ENCODE peak calls at places on chromosomes 1 and 21, in nine cellular contexts. Z, V, B, Y, L, T, N, P and S are unnamed samples.

GRCh38 chr1:1358433-1359201 is at the start of gene MXRA8:
- DNase-seq in N (peak; percentile 79), B (peak; percentile 88), Z (no peak), Y (peak; percentile 80), P (peak; percentile 68), L (no peak), V (no peak), T (peak; percentile 79), S (peak; percentile 6)

GRCh38 chr21:35565204-35565611 is 495.1 kb downstream of the SETD4 start:
- DNase-seq in V (no peak), N (no peak), P (no peak), T (no peak), B (peak; percentile 93), Z (no peak), L (peak; percentile 40), Y (no peak), S (no peak)

GRCh38 chr1:143661418-143662120 is 310.2 kb downstream of the FAM72C start:
- DNase-seq in L (no peak), Z (no peak), B (no peak), Y (no peak), T (no peak), N (no peak), P (no peak), V (no peak), S (no peak)

GRCh38 chr1:114956570-114956969 is 73.1 kb upstream of the TSHB start:
- DNase-seq in V (peak; percentile 17), T (peak; percentile 5), P (no peak), B (peak; percentile 1), Z (no peak), L (no peak), N (no peak), Y (no peak), S (no peak)

GRCh38 chr21:38716088-38716487 is 89.6 kb upstream of the ETS2 start:
- DNase-seq in Z (no peak), T (no peak), L (no peak), P (no peak), N (no peak), B (no peak), V (no peak), Y (no peak), S (no peak)

GRCh38 chr1:234320549-234320948 is 52.7 kb upstream of the COA6 start:
- DNase-seq in L (no peak), N (no peak), B (no peak), T (peak; percentile 13), P (no peak), V (no peak), Z (no peak), Y (no peak), S (no peak)

GRCh38 chr21:42685954-42686500 is 32.6 kb downstream of the PDE9A start:
- DNase-seq in L (no peak), T (no peak), P (peak; percentile 58), B (no peak), N (no peak), V (no peak), Z (no peak), Y (no peak), S (no peak)

GRCh38 chr1:235006816-235007215 is 121.8 kb downstream of the TOMM20 start:
- DNase-seq in Y (no peak), T (no peak), P (no peak), V (no peak), L (no peak), B (no peak), N (no peak), Z (no peak), S (no peak)

GRCh38 chr1:236051107-236051885 is 13.6 kb downstream of the NID1 start:
- DNase-seq in Y (no peak), T (no peak), Z (no peak), V (no peak), P (no peak), L (no peak), B (peak; percentile 37), N (no peak), S (no peak)

GRCh38 chr1:12460911-12461621 is 156.9 kb downstream of the DHRS3 start:
- DNase-seq in N (no peak), P (no peak), B (peak; percentile 88), V (peak; percentile 49), T (no peak), L (peak; percentile 81), Z (no peak), Y (peak; percentile 69), S (no peak)

GRCh38 chr21:37378700-37379139 is 12.1 kb downstream of the DYRK1A start:
- DNase-seq in N (no peak), Y (no peak), L (no peak), B (no peak), T (no peak), Z (no peak), V (no peak), P (no peak), S (no peak)

GRCh38 chr21:7953058-7953457 is 2568.3 kb upstream of the TPTE start:
- DNase-seq in L (no peak), N (no peak), Y (no peak), P (no peak), Z (no peak), B (no peak), V (no peak), T (no peak), S (no peak)

GRCh38 chr21:7952648-7953047 is 2568.7 kb upstream of the TPTE start:
- DNase-seq in B (no peak), T (no peak), N (no peak), L (no peak), V (no peak), Y (no peak), P (no peak), Z (no peak), S (no peak)

GRCh38 chr21:7951854-7952519 is 2569.4 kb upstream of the TPTE start:
- DNase-seq in P (no peak), L (no peak), Z (no peak), Y (no peak), B (no peak), N (no peak), T (no peak), V (no peak), S (no peak)

DNA sequence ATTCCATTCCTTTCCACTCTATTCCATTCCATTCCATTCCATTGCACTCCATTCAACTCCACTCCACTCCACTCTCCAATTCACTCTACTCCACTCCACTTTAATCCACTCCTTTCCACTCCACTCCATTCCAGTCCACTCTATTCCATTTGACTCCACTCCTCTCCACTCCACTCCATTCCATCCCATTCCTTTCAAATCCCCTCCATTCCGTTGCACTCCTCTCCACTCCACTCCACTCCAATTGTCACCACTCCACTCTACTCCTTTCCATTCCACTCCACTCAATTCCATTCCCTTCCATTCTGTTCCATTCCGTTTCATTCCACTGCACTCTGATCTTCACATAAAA is 2563.7 kb upstream of the TPTE start:
- DNase-seq in Z (no peak), L (no peak), Y (no peak), B (no peak), P (no peak), N (no peak), V (no peak), T (no peak), S (no peak)
- H3K9me3 ChIP-seq in Z (peaks cover 87% of the 10 kb centered on the region), L (peaks cover 37% of the 10 kb centered on the region), Y (no peaks in the 10 kb centered on the region), B (peaks cover 17% of the 10 kb centered on the region), P (peaks cover 76% of the 10 kb centered on the region), N (peaks cover 96% of the 10 kb centered on the region), V (peaks cover 21% of the 10 kb centered on the region), T (peaks cover 39% of the 10 kb centered on the region), S (peaks cover 35% of the 10 kb centered on the region)

DNA sequence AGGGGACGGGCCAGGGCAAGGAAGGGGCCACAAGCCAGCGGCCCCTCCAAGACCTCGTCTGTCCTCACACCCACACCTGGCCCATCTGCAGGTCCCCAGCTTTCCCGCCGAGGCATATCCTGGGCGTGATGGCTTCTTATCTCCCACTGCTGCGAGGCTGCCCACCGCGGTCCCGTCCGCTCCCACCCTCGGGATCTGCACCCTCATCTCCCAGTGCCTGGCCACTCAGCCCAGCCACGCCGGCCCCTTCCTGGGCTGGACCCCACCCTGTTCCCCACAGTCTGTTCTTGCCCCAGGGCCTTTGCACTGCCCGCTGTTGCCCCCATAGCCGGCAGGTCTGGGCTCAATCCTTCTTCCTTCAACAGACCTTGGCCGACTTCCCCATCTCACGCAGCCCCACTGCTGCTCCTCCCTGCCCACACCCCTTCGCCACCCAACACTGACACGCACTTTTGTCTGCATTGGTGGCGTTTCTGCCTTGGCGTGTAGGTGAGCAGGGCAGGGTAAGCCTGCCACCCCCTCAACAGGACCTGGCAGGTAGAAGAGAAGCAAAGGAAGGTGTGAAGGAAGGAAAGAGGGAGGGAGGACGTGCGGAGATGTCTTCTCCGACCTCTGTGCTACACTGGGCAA is 4.4 kb upstream of the TTC34 start:
- DNase-seq in L (no peak), Z (no peak), Y (no peak), B (no peak), T (no peak), N (no peak), V (no peak), P (no peak), S (no peak)
- H3K9me3 ChIP-seq in L (no peaks in the 10 kb centered on the region), Z (no peaks in the 10 kb centered on the region), Y (no peaks in the 10 kb centered on the region), B (no peaks in the 10 kb centered on the region), T (no peaks in the 10 kb centered on the region), N (no peaks in the 10 kb centered on the region), V (no peaks in the 10 kb centered on the region), P (no peaks in the 10 kb centered on the region), S (no peaks in the 10 kb centered on the region)

DNA sequence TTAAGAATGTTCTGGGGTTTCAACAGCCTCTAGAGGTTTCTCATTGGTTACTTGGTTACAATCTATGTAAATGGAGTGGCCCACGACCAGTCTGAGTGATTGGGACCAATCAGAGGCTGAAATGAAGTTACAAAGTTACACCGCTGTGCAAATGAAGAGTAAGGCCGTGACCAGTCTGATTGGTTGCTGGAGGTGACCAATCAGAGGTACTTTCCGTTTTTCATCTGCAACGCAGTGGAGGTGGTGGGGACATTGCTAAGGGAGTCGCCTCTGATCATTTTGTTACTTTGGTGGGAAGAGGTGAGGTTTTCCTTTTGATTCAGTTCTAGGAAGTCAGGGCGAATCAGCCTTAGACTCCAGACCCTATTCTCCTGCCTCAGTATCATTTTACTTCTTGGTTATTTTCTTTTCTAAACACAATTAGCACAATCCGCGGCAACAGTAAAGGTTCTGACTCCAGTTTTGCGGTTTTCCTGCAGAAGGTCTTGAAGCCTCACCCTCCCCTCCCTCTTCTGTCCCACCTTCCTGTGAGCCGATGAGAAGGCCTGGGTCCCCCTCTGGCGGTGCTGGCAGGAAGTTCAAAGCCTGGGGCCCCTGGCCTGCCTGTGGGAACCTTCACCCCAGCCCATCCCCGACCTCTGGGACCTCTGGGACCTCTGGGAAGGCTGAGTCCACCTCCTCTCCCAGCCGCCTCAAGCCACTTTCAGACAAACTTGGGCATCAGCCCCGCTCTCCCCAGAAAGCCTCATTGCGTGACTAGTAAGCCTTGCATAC is 38.7 kb upstream of the TTC34 start:
- DNase-seq in B (no peak), L (no peak), T (no peak), P (no peak), V (no peak), N (no peak), Y (no peak), Z (no peak), S (peak; percentile 49)
- H3K9me3 ChIP-seq in B (no peaks in the 10 kb centered on the region), L (peaks cover 6% of the 10 kb centered on the region), T (no peaks in the 10 kb centered on the region), P (no peaks in the 10 kb centered on the region), V (no peaks in the 10 kb centered on the region), N (peaks cover 33% of the 10 kb centered on the region), Y (peaks cover 22% of the 10 kb centered on the region), Z (no peaks in the 10 kb centered on the region), S (no peaks in the 10 kb centered on the region)

DNA sequence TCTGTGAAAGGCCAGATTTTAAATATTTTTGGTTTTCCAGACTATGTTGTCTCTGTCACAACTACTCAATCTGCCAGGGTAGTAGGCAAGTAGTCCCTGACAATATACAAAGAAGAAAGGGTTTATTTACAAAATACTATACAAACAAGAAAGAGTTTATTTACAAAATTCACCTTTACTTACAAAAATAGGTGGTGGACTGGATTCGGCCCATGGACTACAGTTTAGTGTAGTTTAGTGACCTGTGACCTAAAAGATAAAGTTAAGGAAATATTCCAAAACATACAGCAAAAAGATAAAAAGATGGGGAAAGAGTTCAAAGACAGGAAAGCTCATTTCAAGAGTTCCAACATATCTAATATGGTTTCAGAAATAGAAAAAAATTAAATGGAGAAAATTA is 52.9 kb upstream of the MAP10 start:
- DNase-seq in P (no peak), N (no peak), Y (no peak), V (no peak), Z (no peak), T (no peak), L (no peak), B (no peak), S (no peak)
- H3K9me3 ChIP-seq in P (peaks cover 11% of the 10 kb centered on the region), N (peaks cover 24% of the 10 kb centered on the region), Y (peaks cover 32% of the 10 kb centered on the region), V (peaks cover 6% of the 10 kb centered on the region), Z (peaks cover 8% of the 10 kb centered on the region), T (peaks cover 48% of the 10 kb centered on the region), L (peaks cover 5% of the 10 kb centered on the region), B (no peaks in the 10 kb centered on the region), S (no peaks in the 10 kb centered on the region)